ENCODE peak calls at places on chromosomes 2 and 18, in five cellular contexts. Y is GM23338, V is RWPE1, T is A673, G is adrenal gland. Q is an unnamed sample.

GRCh38 chr18:22559414-22560282 is 141.9 kb upstream of the CTAGE1 start:
- DNase-seq in Y (peak; percentile 51), V (peak; percentile 28), T (peak; percentile 19), G (peak; percentile 89), Q (peak; percentile 93)

GRCh38 chr18:3511980-3512379 is 62.0 kb downstream of the TGIF1 start:
- DNase-seq in Y (no peak), V (peak; percentile 81), T (peak; percentile 94), G (peak; percentile 31), Q (peak; percentile 80)

GRCh38 chr2:59884166-59884565 is 669.3 kb downstream of the BCL11A start:
- DNase-seq in Y (no peak), V (no peak), T (no peak), G (no peak), Q (no peak)

GRCh38 chr2:66569974-66570373 is 135.0 kb downstream of the MEIS1 start:
- DNase-seq in Y (no peak), V (no peak), T (no peak), G (no peak), Q (no peak)

GRCh38 chr2:182302174-182302573 is 124.7 kb downstream of the PDE1A start:
- DNase-seq in Y (no peak), V (no peak), T (peak; percentile 46), G (no peak), Q (peak; percentile 87)

GRCh38 chr2:120014231-120014990 is 1.5 kb downstream of the EPB41L5 start:
- DNase-seq in Y (no peak), V (no peak), T (no peak), G (no peak), Q (no peak)

GRCh38 chr2:219570194-219570923 is 980 bp downstream of the OBSL1 start:
- DNase-seq in Y (peak; percentile 71), V (peak; percentile 46), T (no peak), G (peak; percentile 50), Q (peak; percentile 36)

GRCh38 chr18:39190508-39190907 is 1624.9 kb upstream of the CELF4 start:
- DNase-seq in Y (peak; percentile 20), V (no peak), T (no peak), G (no peak), Q (no peak)

GRCh38 chr18:27645929-27646328 is 460.8 kb upstream of the CHST9 start:
- DNase-seq in Y (no peak), V (no peak), T (no peak), G (no peak), Q (no peak)

GRCh38 chr2:68835636-68836035 is 35.6 kb downstream of the BMP10 start:
- DNase-seq in Y (no peak), V (no peak), T (no peak), G (no peak), Q (no peak)

GRCh38 chr2:118970396-118971135 is 28.6 kb downstream of the MARCO start:
- DNase-seq in Y (no peak), V (no peak), T (no peak), G (no peak), Q (no peak)

GRCh38 chr2:236873666-236874065 is 212.0 kb upstream of the COPS8 start:
- DNase-seq in Y (no peak), V (no peak), T (no peak), G (no peak), Q (peak; percentile 15)

GRCh38 chr2:46001741-46002506 is 295.3 kb upstream of the EPAS1 start:
- DNase-seq in Y (no peak), V (no peak), T (no peak), G (no peak), Q (no peak)

GRCh38 chr2:217650716-217651360 is 352.0 kb downstream of the TNS1 start:
- DNase-seq in Y (peak; percentile 93), V (peak; percentile 34), T (peak; percentile 74), G (peak; percentile 28), Q (peak; percentile 73)

GRCh38 chr2:86370579-86370978 is 33.2 kb upstream of the REEP1 start:
- DNase-seq in Y (peak; percentile 12), V (no peak), T (no peak), G (no peak), Q (no peak)
- TF ChIP-seq CTCF in Y (peak; percentile 24), V (no peak), T (peak; percentile 15), G (no peak), Q (peak; percentile 3)

GRCh38 chr18:48590678-48591077 is 51.8 kb downstream of the CTIF start:
- DNase-seq in Y (no peak), V (no peak), T (peak; percentile 66), G (peak; percentile 58), Q (no peak)
- H3K27ac ChIP-seq in Y (no peak overlapping the region), V (peak overlapping the region; percentile 30), T (no peak overlapping the region), G (peak overlapping the region; percentile 6), Q (no peak overlapping the region)

DNA sequence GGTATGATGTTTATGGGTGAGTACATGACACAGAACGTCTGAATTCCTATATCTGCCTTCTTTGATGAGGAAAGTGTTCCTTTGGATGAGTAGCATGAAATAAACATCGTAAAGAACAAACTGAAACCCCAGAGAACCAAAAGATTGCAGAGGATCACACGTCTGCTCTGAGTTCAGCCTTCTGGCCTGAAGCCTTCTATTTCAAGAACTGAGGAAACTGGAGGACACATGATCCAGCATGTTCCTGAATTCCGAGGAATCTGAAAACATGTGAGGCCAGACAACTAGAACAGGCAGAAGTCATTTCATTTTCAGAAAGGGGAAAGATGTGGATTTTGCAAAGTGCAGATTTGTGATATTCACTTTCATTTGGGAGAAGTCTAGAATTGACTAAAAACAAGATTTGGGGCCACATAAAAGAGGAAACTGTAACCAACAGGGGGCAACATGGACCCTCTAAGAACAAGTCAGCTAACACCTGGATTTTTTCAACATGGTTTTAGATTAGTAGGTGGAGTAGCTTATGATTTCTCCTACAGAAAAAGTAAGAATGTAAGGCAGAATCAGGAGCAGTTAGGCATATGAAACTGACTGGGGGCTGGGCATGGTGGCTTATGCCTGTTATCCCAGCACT is 8.3 kb downstream of the SULT6B1 start:
- DNase-seq in Y (peak; percentile 72), V (no peak), T (no peak), G (no peak), Q (no peak)
- TF ChIP-seq CTCF in Y (peak; percentile 71), V (no peak), T (peak; percentile 32), G (no peak), Q (no peak)

DNA sequence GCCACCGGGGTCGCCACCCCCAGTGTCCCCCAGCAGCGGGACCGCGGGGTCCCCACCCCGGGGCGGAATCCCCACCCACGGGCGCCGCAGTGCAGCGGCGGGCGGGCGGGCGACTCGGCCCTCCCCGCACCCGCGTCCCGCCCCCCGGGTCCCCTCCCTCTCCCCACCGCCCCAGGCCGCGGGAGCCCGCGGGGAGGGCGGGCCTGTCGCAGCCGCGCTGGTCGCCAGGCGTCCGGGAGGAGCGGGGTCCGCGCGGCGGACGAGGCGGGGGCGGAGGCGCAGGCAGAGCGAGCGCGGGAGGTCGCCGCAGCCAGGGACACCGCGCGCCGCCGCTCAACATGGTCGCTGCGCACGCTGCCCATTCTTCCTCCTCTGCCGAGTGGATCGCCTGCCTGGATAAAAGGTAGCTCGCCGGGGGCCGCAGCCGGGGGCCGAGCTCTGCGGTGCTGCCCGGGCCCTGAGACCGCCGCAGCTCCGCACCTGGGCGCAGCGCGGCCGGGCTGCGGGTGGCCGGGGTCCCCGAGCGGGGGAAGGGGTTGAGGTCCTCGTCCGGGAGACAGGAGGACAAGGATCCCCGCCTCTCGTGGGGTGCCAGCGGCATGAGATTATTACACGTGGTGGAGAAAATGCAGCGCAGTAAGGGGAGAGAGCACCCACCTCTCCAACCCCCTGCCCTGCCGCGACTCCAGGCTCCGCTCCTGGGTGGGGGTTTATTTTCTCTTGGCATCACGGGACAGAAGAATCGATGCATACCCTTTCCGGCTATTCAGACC is at the start of gene RAPGEF4:
- DNase-seq in Y (peak; percentile 64), V (peak; percentile 22), T (no peak), G (no peak), Q (no peak)
- H3K27ac ChIP-seq in Y (no peak within 1 kb of the TSS), V (no peak within 1 kb of the TSS), T (no peak within 1 kb of the TSS), G (no peak within 1 kb of the TSS), Q (no peak within 1 kb of the TSS)

DNA sequence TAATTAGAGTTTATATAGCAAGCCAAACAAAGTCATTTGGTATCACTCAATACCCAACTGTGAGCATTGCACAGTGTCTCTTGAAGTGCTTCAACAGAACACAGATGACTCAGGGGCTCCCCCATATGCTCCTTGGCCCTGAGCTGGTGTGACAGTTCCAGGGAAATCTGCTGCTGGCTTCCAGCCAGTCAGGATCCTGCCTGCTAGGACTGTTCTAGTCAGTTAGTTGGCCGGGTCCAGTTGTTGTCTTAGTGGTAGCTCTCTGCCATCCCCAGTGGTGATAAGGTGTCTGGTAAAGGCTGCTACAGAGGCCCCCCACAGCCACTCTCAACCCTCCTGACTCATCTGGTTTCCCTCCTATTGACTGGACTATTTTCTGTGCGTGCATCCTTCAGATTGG is 100.3 kb downstream of the IRS1 start:
- DNase-seq in Y (no peak), V (no peak), T (peak; percentile 26), G (peak; percentile 91), Q (peak; percentile 60)
- TF ChIP-seq CTCF in Y (no peak), V (no peak), T (no peak), G (no peak), Q (peak; percentile 11)

DNA sequence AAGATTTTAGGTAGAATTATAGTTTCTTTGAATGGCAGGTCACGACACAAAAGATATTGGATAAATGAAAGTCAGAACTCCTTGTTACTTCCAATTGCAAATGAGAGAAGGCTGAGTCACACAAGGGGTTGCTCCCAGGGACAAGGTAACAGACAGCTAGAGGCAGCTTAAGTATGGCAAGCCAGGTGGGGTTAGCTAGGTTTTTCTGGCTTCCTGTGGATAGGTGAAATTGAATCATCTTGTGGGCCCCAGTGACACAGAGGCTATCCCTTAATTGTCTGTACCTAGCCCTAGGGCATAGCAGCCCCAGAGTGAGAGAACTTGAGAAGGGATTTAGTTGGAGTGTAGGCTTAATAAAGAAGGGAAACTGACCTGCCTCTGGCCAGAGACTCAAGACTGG is 407.7 kb upstream of the SLC8A1 start:
- DNase-seq in Y (peak; percentile 19), V (peak; percentile 8), T (no peak), G (no peak), Q (no peak)
- H3K27ac ChIP-seq in Y (no peak overlapping the region), V (no peak overlapping the region), T (no peak overlapping the region), G (no peak overlapping the region), Q (no peak overlapping the region)

GRCh38 chr2:172704072-172704936 is 31.3 kb upstream of the RAPGEF4 start:
- DNase-seq in Y (peak; percentile 79), V (peak; percentile 20), T (peak; percentile 71), G (no peak), Q (peak; percentile 55)

GRCh38 chr2:172701250-172701649 is 34.4 kb upstream of the RAPGEF4 start:
- DNase-seq in Y (no peak), V (peak; percentile 80), T (no peak), G (no peak), Q (no peak)

GRCh38 chr2:172698041-172698863 is 37.4 kb upstream of the RAPGEF4 start:
- DNase-seq in Y (no peak), V (peak; percentile 87), T (peak; percentile 58), G (no peak), Q (no peak)

GRCh38 chr2:172705352-172705751 is 30.3 kb upstream of the RAPGEF4 start:
- DNase-seq in Y (no peak), V (no peak), T (no peak), G (no peak), Q (no peak)

DNA sequence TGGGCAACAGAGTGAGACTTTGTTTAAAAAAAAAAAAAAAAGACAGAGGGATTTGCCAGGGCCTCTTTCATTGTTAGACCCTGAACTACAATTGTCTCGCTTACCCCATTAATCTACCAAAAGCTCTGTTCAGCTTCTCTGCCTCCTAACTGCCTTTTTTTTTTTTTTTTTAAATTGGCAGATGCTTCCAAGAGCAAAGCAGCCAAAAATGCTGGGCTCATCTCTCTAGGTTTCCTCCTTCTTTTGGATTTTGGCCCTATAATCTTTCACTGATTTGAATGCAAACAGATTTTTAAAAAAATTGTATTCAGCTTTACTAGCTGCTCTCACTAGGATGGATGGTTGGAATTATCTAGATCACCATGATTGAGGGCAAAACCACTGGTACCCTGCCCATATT is 33.2 kb upstream of the RAPGEF4 start:
- DNase-seq in Y (no peak), V (no peak), T (no peak), G (no peak), Q (no peak)
- TF ChIP-seq CTCF in Y (no peak), V (no peak), T (no peak), G (no peak), Q (no peak)

GRCh38 chr2:186950694-186951093 is 101.7 kb upstream of the ZSWIM2 start:
- DNase-seq in Y (no peak), V (no peak), T (no peak), G (no peak), Q (no peak)
- H3K27ac ChIP-seq in Y (no peak overlapping the region), V (no peak overlapping the region), T (no peak overlapping the region), G (no peak overlapping the region), Q (no peak overlapping the region)